ENCODE peak calls at places on chromosomes 6 and 20, in seven cellular contexts. T is iris pigment epithelial cell; D is GM06990; C is effector memory CD4-positive, alpha-beta T cell; Y is central memory CD8-positive, alpha-beta T cell; U is HEK293T; N is activated T-helper 1 cell treated with Interleukin-2 at 50 U/mL for 16 hours. B is an unnamed sample.

GRCh38 chr20:18666803-18667460 is 79.1 kb downstream of the DTD1 start:
- DNase-seq in T (no peak), D (no peak), C (no peak), Y (no peak), U (no peak), N (no peak), B (no peak)

GRCh38 chr20:41034239-41034638 is 5.6 kb downstream of the TOP1 start:
- DNase-seq in T (no peak), D (no peak), C (no peak), Y (no peak), U (no peak), N (no peak), B (no peak)

GRCh38 chr6:82989891-82990290 is 75.8 kb downstream of the UBE3D start:
- DNase-seq in T (no peak), D (no peak), C (no peak), Y (no peak), U (no peak), N (no peak), B (no peak)

GRCh38 chr20:52959125-52959524 is 13.0 kb upstream of the TSHZ2 start:
- DNase-seq in T (no peak), D (no peak), C (no peak), Y (no peak), U (peak), N (no peak), B (no peak)

GRCh38 chr6:109760208-109760607 is 69.1 kb downstream of the FIG4 start:
- DNase-seq in T (peak), D (no peak), C (no peak), Y (no peak), U (no peak), N (no peak), B (peak)

GRCh38 chr6:130935978-130936377 is 108.8 kb downstream of the SMLR1 start:
- DNase-seq in T (no peak), D (no peak), C (no peak), Y (no peak), U (no peak), N (no peak), B (no peak)

GRCh38 chr6:89792881-89793280 is 26.7 kb downstream of the MDN1 start:
- DNase-seq in T (peak), D (no peak), C (no peak), Y (no peak), U (peak), N (no peak), B (peak)

GRCh38 chr6:7906741-7907140 is 3.8 kb downstream of the TXNDC5 start:
- DNase-seq in T (no peak), D (no peak), C (no peak), Y (no peak), U (no peak), N (no peak), B (no peak)

GRCh38 chr6:128932061-128932460 is 49.1 kb downstream of the LAMA2 start:
- DNase-seq in T (peak), D (no peak), C (no peak), Y (no peak), U (no peak), N (no peak), B (peak)

B was measured in choroid plexus epithelial cell.